ENCODE peak calls at places on chromosome 9, in five cellular contexts. S is astrocyte of the spinal cord, J is H4, R is midbrain, C is fibroblast of the conjunctiva. G is an unnamed sample.

GRCh38 chr9:137454506-137455360 is 4.4 kb downstream of the NSMF start:
- DNase-seq in J (no peak), R (no peak), S (no peak), C (no peak), G (no peak)

GRCh38 chr9:692636-693459 is 148.6 kb upstream of the DMRT1 start:
- DNase-seq in J (peak), R (peak), C (no peak), S (no peak), G (no peak)

GRCh38 chr9:78871452-78872331 is 574.8 kb downstream of the PSAT1 start:
- DNase-seq in J (peak), C (peak), R (no peak), S (peak), G (no peak)

GRCh38 chr9:26394025-26394424 is 498.6 kb downstream of the CAAP1 start:
- DNase-seq in S (no peak), R (no peak), J (no peak), C (no peak), G (no peak)

GRCh38 chr9:133637451-133638055 is 1.4 kb downstream of the DBH start:
- DNase-seq in C (no peak), S (no peak), J (no peak), R (no peak), G (no peak)

GRCh38 chr9:83144492-83144891 is 81.5 kb upstream of the RASEF start:
- DNase-seq in C (no peak), S (no peak), J (no peak), R (no peak), G (no peak)

GRCh38 chr9:117938896-117939295 is 234.7 kb downstream of the TLR4 start:
- DNase-seq in C (no peak), J (no peak), R (no peak), S (no peak), G (no peak)

GRCh38 chr9:89379508-89380115 is 61.3 kb downstream of the SECISBP2 start:
- DNase-seq in S (no peak), R (no peak), C (no peak), J (no peak), G (no peak)

GRCh38 chr9:134892820-134893420 is 12.3 kb downstream of the FCN2 start:
- DNase-seq in S (no peak), R (no peak), C (no peak), J (no peak), G (no peak)

GRCh38 chr9:116712781-116713180 is 25.7 kb downstream of the TRIM32 start:
- DNase-seq in S (no peak), J (no peak), R (no peak), C (no peak), G (no peak)

GRCh38 chr9:69074801-69075200 is 39.2 kb downstream of the FXN start:
- DNase-seq in R (no peak), C (no peak), S (no peak), J (no peak), G (no peak)

GRCh38 chr9:107340920-107341632 is 58.0 kb downstream of the RAD23B start:
- DNase-seq in R (peak), S (peak), C (peak), J (peak), G (peak)

GRCh38 chr9:136771907-136772306 is 7.6 kb upstream of the LCN15 start:
- DNase-seq in S (no peak), R (no peak), J (no peak), C (no peak), G (no peak)

GRCh38 chr9:136825295-136826187 is 16.7 kb upstream of the AJM1 start:
- DNase-seq in S (no peak), J (no peak), C (no peak), R (no peak), G (no peak)

GRCh38 chr9:3385871-3386270 is 139.9 kb downstream of the RFX3 start:
- DNase-seq in C (no peak), R (no peak), J (no peak), S (no peak), G (no peak)

GRCh38 chr9:40927260-40927631 is 201.2 kb downstream of the FOXD4L6 start:
- DNase-seq in R (no peak), J (no peak), C (no peak), S (no peak), G (no peak)

GRCh38 chr9:137227057-137227852 is at the start of gene RNF224:
- DNase-seq in C (peak), R (peak), S (peak), J (peak), G (no peak)

GRCh38 chr9:93248373-93248772 is 64.4 kb downstream of the WNK2 start:
- DNase-seq in S (no peak), C (peak), J (no peak), R (no peak), G (no peak)

GRCh38 chr9:99112750-99113417 is 8.0 kb downstream of the TGFBR1 start:
- DNase-seq in J (no peak), C (no peak), S (no peak), R (no peak), G (no peak)

GRCh38 chr9:24036459-24036858 is 210.4 kb upstream of the ELAVL2 start:
- DNase-seq in R (no peak), C (no peak), J (no peak), S (no peak), G (no peak)

GRCh38 chr9:77594963-77595362 is 53.2 kb downstream of the GNA14 start:
- DNase-seq in R (no peak), S (no peak), C (no peak), J (no peak), G (no peak)

GRCh38 chr9:84857224-84857623 is 187.7 kb downstream of the NTRK2 start:
- DNase-seq in C (peak), S (no peak), J (no peak), R (peak), G (no peak)

GRCh38 chr9:96006961-96007360 is 131.5 kb downstream of the ERCC6L2 start:
- DNase-seq in C (no peak), R (no peak), J (no peak), S (peak), G (no peak)

GRCh38 chr9:97617939-97618416 is 15.2 kb downstream of the TSTD2 start:
- DNase-seq in J (no peak), C (no peak), S (no peak), R (no peak), G (no peak)

GRCh38 chr9:127181595-127182190 is 59.3 kb upstream of the ANGPTL2 start:
- DNase-seq in C (no peak), J (no peak), R (no peak), S (no peak), G (no peak)

GRCh38 chr9:131117111-131117761 is 8.2 kb upstream of the NUP214 start:
- DNase-seq in R (no peak), C (no peak), J (no peak), S (no peak), G (no peak)

GRCh38 chr9:130186839-130187522 is 14.8 kb downstream of the NCS1 start:
- DNase-seq in S (no peak), C (peak), R (no peak), J (peak), G (no peak)

GRCh38 chr9:136326777-136327312 is 494 bp upstream of the GPSM1 start:
- DNase-seq in S (peak), R (no peak), C (no peak), J (no peak), G (no peak)

GRCh38 chr9:5947912-5948311 is 57.2 kb downstream of the MLANA start:
- DNase-seq in J (peak), C (no peak), S (no peak), R (no peak), G (no peak)

GRCh38 chr9:4748612-4749011 is 7.6 kb upstream of the AK3 start:
- DNase-seq in S (no peak), J (no peak), R (no peak), C (no peak), G (no peak)

GRCh38 chr9:95125652-95126051 is 191.9 kb downstream of the FANCC start:
- DNase-seq in C (no peak), S (no peak), R (no peak), J (no peak), G (no peak)

GRCh38 chr9:91154686-91155085 is 207.0 kb downstream of the AUH start:
- DNase-seq in J (no peak), C (no peak), S (no peak), R (no peak), G (no peak)

GRCh38 chr9:123339666-123340414 is 16.2 kb upstream of the CRB2 start:
- DNase-seq in J (peak), S (no peak), C (no peak), R (no peak), G (no peak)

GRCh38 chr9:101562966-101563365 is 29.3 kb downstream of the RNF20 start:
- DNase-seq in C (no peak), R (no peak), S (no peak), J (no peak), G (no peak)

GRCh38 chr9:107698779-107699564 is 209.4 kb upstream of the KLF4 start:
- DNase-seq in R (no peak), J (no peak), S (no peak), C (no peak), G (no peak)

G was measured in putamen.